ENCODE peak calls at places on chromosomes 5 and 9, in eight cellular contexts. F, Y, V, C, O, S, K and R are unnamed samples.

GRCh38 chr5:179319741-179320281 is 25.4 kb downstream of the ADAMTS2 start:
- DNase-seq in F (no peak), Y (no peak), V (peak; percentile 84), C (no peak), O (peak; percentile 40), S (no peak), K (peak; percentile 62), R (no peak)

GRCh38 chr9:86668488-86668887 is 278.8 kb downstream of the GAS1 start:
- DNase-seq in F (no peak), Y (no peak), V (no peak), C (no peak), O (no peak), S (no peak), K (no peak), R (no peak)

GRCh38 chr5:57186194-57186593 is 12.3 kb downstream of the GPBP1 start:
- DNase-seq in F (no peak), Y (no peak), V (no peak), C (no peak), O (peak; percentile 12), S (no peak), K (no peak), R (no peak)

GRCh38 chr5:66864240-66864884 is 268.2 kb downstream of the MAST4 start:
- DNase-seq in F (no peak), Y (no peak), V (peak; percentile 76), C (peak; percentile 51), O (no peak), S (peak; percentile 14), K (no peak), R (no peak)

GRCh38 chr5:80128129-80128528 is 93.0 kb downstream of the THBS4 start:
- DNase-seq in F (no peak), Y (no peak), V (no peak), C (peak; percentile 17), O (no peak), S (no peak), K (no peak), R (no peak)

GRCh38 chr5:143445726-143446125 is 42.2 kb upstream of the NR3C1 start:
- DNase-seq in F (no peak), Y (no peak), V (no peak), C (peak; percentile 73), O (no peak), S (no peak), K (no peak), R (no peak)

GRCh38 chr5:158483202-158483870 is 616.4 kb downstream of the EBF1 start:
- DNase-seq in F (no peak), Y (no peak), V (no peak), C (no peak), O (peak; percentile 14), S (no peak), K (no peak), R (no peak)

GRCh38 chr9:95336281-95336680 is 18.8 kb upstream of the FANCC start:
- DNase-seq in F (no peak), Y (no peak), V (no peak), C (peak; percentile 60), O (peak; percentile 22), S (no peak), K (no peak), R (no peak)

GRCh38 chr5:36875051-36875788 is 1.3 kb upstream of the NIPBL start:
- DNase-seq in F (peak; percentile 37), Y (no peak), V (peak; percentile 28), C (peak; percentile 70), O (peak; percentile 65), S (no peak), K (peak; percentile 59), R (no peak)

DNA sequence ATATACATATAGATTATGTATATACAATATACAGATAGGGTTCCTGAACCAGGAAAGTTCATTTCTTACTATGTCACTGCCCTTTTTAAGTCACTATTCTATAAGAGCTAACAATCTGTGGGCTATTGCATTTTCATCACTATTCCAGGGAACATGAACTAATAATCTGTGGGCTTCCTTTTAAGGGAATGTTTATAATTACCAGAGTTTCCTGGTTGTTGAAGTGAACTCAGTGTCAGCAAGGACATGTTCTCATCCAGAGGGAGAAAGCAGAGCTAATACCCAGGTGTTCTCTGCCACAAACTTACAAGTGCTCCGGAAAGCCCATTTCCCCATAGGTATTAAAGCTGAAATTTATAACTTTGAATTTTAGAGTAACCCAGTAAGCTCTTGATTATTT is 69.6 kb downstream of the CWC27 start:
- DNase-seq in F (no peak), Y (no peak), V (no peak), C (no peak), O (no peak), S (no peak), K (no peak), R (peak; percentile 32)
- H3K4me3 ChIP-seq in F (no peak overlapping the region), Y (no peak overlapping the region), V (no peak overlapping the region), C (no peak overlapping the region), O (no peak overlapping the region), S (no peak overlapping the region), K (no peak overlapping the region), R (no peak overlapping the region)

GRCh38 chr5:59800375-59800893 is 93.1 kb downstream of the PDE4D start:
- DNase-seq in F (no peak), Y (no peak), V (no peak), C (no peak), O (no peak), S (no peak), K (no peak), R (no peak)

GRCh38 chr5:59795141-59795540 is 98.4 kb downstream of the PDE4D start:
- DNase-seq in F (no peak), Y (no peak), V (no peak), C (no peak), O (no peak), S (no peak), K (no peak), R (no peak)

GRCh38 chr5:59799668-59800374 is 93.7 kb downstream of the PDE4D start:
- DNase-seq in F (peak; percentile 42), Y (no peak), V (peak; percentile 59), C (peak; percentile 73), O (peak; percentile 65), S (peak; percentile 29), K (no peak), R (no peak)

DNA sequence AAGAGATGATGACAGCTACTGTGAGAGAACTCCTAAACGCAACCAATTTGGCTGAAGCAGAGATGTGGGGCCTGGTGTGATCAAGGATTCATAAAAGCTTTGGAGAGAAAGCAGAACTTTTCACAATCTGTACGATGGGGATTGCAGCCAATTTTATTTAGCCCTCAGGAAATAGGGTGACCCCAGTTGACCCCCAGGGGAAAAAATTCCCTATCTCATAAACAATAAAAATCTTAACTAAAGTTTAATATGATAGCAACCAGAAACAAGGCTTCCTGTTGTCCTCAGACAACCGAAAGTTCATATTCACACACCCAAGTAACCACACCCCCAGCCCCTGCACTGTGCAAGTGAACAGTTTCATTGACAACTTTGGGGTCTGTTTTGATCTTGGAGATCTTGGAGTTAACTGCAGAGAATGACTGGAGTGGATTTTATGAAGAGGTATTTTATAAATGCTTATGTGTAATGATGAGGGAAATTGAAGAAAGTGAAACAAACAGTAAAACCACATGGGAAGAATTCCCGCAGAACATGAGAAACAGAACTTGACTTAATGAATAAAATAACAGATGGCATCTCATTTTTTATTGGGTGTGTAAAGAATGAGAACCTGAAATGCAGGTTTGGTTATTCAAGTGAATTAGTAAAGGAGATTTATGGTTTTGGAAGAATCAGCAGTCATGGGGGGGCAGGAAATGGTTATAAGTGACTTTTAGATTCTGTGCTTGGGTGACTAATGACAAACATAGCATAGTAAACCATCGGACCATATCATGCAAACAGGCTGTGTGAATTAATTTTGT is 94.5 kb downstream of the PDE4D start:
- DNase-seq in F (peak; percentile 66), Y (no peak), V (no peak), C (peak; percentile 58), O (peak; percentile 29), S (no peak), K (no peak), R (no peak)
- H3K27ac ChIP-seq in F (peak overlapping the region; percentile 48), Y (no peak overlapping the region), V (no peak overlapping the region), C (no peak overlapping the region), O (peak overlapping the region; percentile 43), S (peak overlapping the region; percentile 90), K (peak overlapping the region; percentile 34), R (no peak overlapping the region)

GRCh38 chr5:138920181-138920580 is 45.0 kb upstream of the LRRTM2 start:
- DNase-seq in F (no peak), Y (no peak), V (no peak), C (no peak), O (no peak), S (no peak), K (no peak), R (no peak)
- TF ChIP-seq CTCF in F (no peak), Y (no peak), V (no peak), C (no peak), O (no peak), S (no peak), K (no peak), R (no peak)

GRCh38 chr5:177367981-177368960 is 10.5 kb downstream of the RGS14 start:
- DNase-seq in F (no peak), Y (no peak), V (no peak), C (no peak), O (no peak), S (no peak), K (no peak), R (no peak)

GRCh38 chr5:177370488-177371119 is 12.9 kb downstream of the RGS14 start:
- DNase-seq in F (peak; percentile 87), Y (peak; percentile 18), V (peak; percentile 87), C (peak; percentile 85), O (peak; percentile 97), S (peak; percentile 89), K (peak; percentile 57), R (peak; percentile 72)

GRCh38 chr5:177369050-177369912 is 11.6 kb downstream of the RGS14 start:
- DNase-seq in F (no peak), Y (no peak), V (no peak), C (peak; percentile 44), O (peak; percentile 57), S (peak; percentile 86), K (no peak), R (no peak)

GRCh38 chr5:177371120-177371537 is 13.1 kb upstream of the SLC34A1 start:
- DNase-seq in F (no peak), Y (no peak), V (no peak), C (no peak), O (no peak), S (no peak), K (no peak), R (no peak)

DNA sequence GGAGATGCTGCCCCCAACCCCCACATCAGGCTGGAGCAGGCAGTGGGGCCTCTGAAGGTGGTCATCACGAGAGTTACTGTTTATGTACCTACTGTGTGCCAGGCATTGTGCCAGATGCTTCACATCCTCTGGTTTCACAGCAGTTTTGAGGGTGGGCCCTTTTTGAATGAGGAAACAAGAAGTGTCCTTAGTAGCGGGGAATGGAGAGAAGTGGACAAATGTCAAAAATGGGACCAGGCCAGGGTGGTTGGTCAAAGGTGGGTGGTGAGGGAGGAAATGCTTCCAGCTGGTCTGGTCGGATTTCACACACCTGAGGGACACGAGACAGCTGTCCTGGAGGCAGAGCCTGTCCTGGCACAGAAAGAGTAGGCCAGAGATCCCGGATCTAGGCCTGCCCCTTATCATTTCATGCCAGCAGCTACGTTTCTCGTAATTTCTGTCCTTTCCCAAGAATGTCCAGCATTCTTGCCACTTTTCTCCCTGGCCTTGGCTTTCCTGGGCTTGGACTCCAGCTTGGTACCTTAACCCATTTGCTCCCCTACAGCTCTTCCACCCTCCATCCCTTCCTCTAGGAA is 12.3 kb downstream of the RGS14 start:
- DNase-seq in F (no peak), Y (no peak), V (no peak), C (no peak), O (no peak), S (no peak), K (no peak), R (no peak)
- H3K4me3 ChIP-seq in F (no peak overlapping the region), Y (no peak overlapping the region), V (no peak overlapping the region), C (no peak overlapping the region), O (no peak overlapping the region), S (no peak overlapping the region), K (no peak overlapping the region), R (no peak overlapping the region)